ENCODE peak calls at places on chromosomes 3 and 15, in eight cellular contexts. B, J, H, Y, M, N, U and T are unnamed samples.

GRCh38 chr3:125461896-125462295 is 58.1 kb downstream of the SNX4 start:
- DNase-seq in U (no peak), H (no peak), Y (no peak), J (no peak), B (no peak), N (no peak), M (no peak), T (peak)

GRCh38 chr3:119350114-119350513 is 55.9 kb downstream of the ARHGAP31 start:
- DNase-seq in B (peak), J (no peak), N (no peak), U (no peak), H (peak), Y (no peak), M (no peak), T (no peak)

GRCh38 chr15:92097473-92098178 is 244.1 kb downstream of the SLCO3A1 start:
- DNase-seq in J (peak), M (peak), Y (peak), U (peak), H (peak), N (peak), B (peak), T (peak)

GRCh38 chr3:7953449-7954015 is 548.1 kb upstream of the LMCD1 start:
- DNase-seq in U (no peak), B (no peak), M (no peak), J (no peak), H (no peak), N (no peak), Y (no peak), T (peak)

GRCh38 chr3:66393486-66394260 is 107.1 kb downstream of the LRIG1 start:
- DNase-seq in J (no peak), Y (peak), H (peak), B (no peak), N (peak), U (no peak), M (no peak), T (no peak)

GRCh38 chr15:68207176-68207935 is 2.2 kb upstream of the CALML4 start:
- DNase-seq in N (no peak), H (no peak), J (no peak), M (no peak), B (no peak), U (no peak), Y (no peak), T (no peak)

GRCh38 chr3:159711560-159712333 is 276.9 kb upstream of the IL12A start:
- DNase-seq in U (peak), B (no peak), H (peak), M (peak), N (peak), J (peak), Y (no peak), T (peak)

GRCh38 chr3:133452603-133453313 is 52.9 kb downstream of the BFSP2 start:
- DNase-seq in M (no peak), B (no peak), U (peak), J (no peak), N (no peak), H (no peak), Y (no peak), T (no peak)

GRCh38 chr3:13874891-13875290 is 5.0 kb downstream of the WNT7A start:
- DNase-seq in M (no peak), Y (no peak), H (no peak), U (no peak), J (no peak), N (no peak), B (no peak), T (no peak)

GRCh38 chr15:20280933-20281463 is 260.6 kb downstream of the GOLGA6L6 start:
- DNase-seq in N (no peak), U (no peak), J (no peak), M (no peak), H (no peak), Y (no peak), B (no peak), T (no peak)

GRCh38 chr3:30356901-30357753 is 249.3 kb upstream of the TGFBR2 start:
- DNase-seq in J (peak), Y (no peak), N (peak), H (no peak), U (peak), B (no peak), M (no peak), T (peak)

GRCh38 chr15:83372434-83372873 is 74.7 kb upstream of the SH3GL3 start:
- DNase-seq in H (no peak), B (no peak), J (no peak), N (no peak), M (no peak), Y (no peak), U (peak), T (peak)

GRCh38 chr3:43785551-43785950 is 94.8 kb downstream of the ABHD5 start:
- DNase-seq in Y (no peak), M (no peak), N (peak), H (peak), B (no peak), J (no peak), U (no peak), T (no peak)

GRCh38 chr15:85403745-85404144 is 23.3 kb downstream of the AKAP13 start:
- DNase-seq in H (peak), J (no peak), U (no peak), B (no peak), M (no peak), Y (no peak), N (peak), T (peak)

GRCh38 chr15:62975515-62975914 is 67.0 kb upstream of the TPM1 start:
- DNase-seq in N (no peak), J (no peak), H (no peak), U (no peak), Y (no peak), M (no peak), B (no peak), T (no peak)

GRCh38 chr3:9727743-9728142 is 3.8 kb upstream of the BRPF1 start:
- DNase-seq in N (peak), U (peak), J (no peak), B (no peak), H (peak), M (no peak), Y (no peak), T (peak)

GRCh38 chr3:128863560-128863959 is 15.9 kb upstream of the ACAD9 start:
- DNase-seq in H (no peak), B (no peak), Y (no peak), M (no peak), J (no peak), U (no peak), N (no peak), T (no peak)

GRCh38 chr3:158802399-158803023 is 657 bp downstream of the MFSD1 start:
- DNase-seq in N (peak), B (no peak), Y (peak), U (no peak), M (no peak), H (no peak), J (no peak), T (no peak)

GRCh38 chr15:72315706-72316370 is 4.1 kb downstream of the CELF6 start:
- DNase-seq in H (peak), Y (no peak), J (no peak), M (no peak), B (no peak), U (no peak), N (peak), T (no peak)

GRCh38 chr3:106589306-106589942 is 720.6 kb upstream of the CBLB start:
- DNase-seq in B (no peak), M (no peak), J (peak), U (no peak), Y (no peak), H (peak), N (peak), T (peak)

GRCh38 chr15:34855397-34855796 is 60.0 kb upstream of the ACTC1 start:
- DNase-seq in Y (no peak), M (peak), N (peak), J (peak), B (no peak), U (peak), H (peak), T (peak)

GRCh38 chr3:190534386-190534785 is 20.5 kb downstream of the IL1RAP start:
- DNase-seq in N (peak), M (no peak), U (no peak), J (no peak), B (no peak), H (no peak), Y (no peak), T (peak)

GRCh38 chr3:142226474-142226873 is 1.1 kb upstream of the GK5 start:
- DNase-seq in H (peak), M (no peak), B (no peak), J (peak), U (no peak), N (peak), Y (no peak), T (no peak)
- TF ChIP-seq CTCF in H (peak), M (no peak), B (peak), J (no peak), U (peak), N (peak), Y (no peak), T (no peak)

DNA sequence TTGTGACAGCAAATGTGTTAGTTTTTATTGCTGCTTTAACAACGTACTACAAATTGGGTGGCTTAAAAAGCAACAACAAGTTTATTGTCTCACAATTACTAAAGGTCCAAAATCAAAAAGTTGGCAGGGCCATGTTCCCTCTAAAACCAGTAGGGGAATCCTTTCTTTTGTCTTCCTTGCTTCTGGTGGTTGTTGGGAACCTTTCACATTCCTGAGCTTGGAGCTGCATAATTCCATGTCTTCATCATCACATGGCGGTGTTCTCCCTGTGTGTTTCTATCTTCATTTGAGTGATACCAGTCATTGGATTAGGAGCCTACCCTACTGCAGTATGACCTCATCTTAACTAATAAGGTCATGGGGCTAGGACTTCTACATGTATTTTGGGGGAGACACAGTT is 7.4 kb downstream of the SPRED1 start:
- DNase-seq in B (no peak), N (peak), M (no peak), Y (no peak), H (peak), J (no peak), U (no peak), T (no peak)
- TF ChIP-seq CTCF in B (no peak), N (no peak), M (peak), Y (no peak), H (peak), J (no peak), U (no peak), T (no peak)

GRCh38 chr15:75348563-75349350 is 1.9 kb downstream of the NEIL1 start:
- DNase-seq in U (no peak), M (no peak), J (no peak), Y (no peak), B (no peak), H (no peak), N (no peak), T (no peak)

GRCh38 chr15:75348034-75348562 is 1.3 kb downstream of the NEIL1 start:
- DNase-seq in M (no peak), Y (peak), U (no peak), H (peak), N (no peak), B (no peak), J (no peak), T (no peak)

GRCh38 chr15:75350601-75351331 is 3.9 kb downstream of the NEIL1 start:
- DNase-seq in J (no peak), H (no peak), B (no peak), U (no peak), M (no peak), Y (no peak), N (peak), T (no peak)

GRCh38 chr15:75352186-75352585 is 5.3 kb downstream of the NEIL1 start:
- DNase-seq in B (no peak), H (no peak), N (no peak), M (no peak), U (no peak), J (no peak), Y (no peak), T (no peak)

DNA sequence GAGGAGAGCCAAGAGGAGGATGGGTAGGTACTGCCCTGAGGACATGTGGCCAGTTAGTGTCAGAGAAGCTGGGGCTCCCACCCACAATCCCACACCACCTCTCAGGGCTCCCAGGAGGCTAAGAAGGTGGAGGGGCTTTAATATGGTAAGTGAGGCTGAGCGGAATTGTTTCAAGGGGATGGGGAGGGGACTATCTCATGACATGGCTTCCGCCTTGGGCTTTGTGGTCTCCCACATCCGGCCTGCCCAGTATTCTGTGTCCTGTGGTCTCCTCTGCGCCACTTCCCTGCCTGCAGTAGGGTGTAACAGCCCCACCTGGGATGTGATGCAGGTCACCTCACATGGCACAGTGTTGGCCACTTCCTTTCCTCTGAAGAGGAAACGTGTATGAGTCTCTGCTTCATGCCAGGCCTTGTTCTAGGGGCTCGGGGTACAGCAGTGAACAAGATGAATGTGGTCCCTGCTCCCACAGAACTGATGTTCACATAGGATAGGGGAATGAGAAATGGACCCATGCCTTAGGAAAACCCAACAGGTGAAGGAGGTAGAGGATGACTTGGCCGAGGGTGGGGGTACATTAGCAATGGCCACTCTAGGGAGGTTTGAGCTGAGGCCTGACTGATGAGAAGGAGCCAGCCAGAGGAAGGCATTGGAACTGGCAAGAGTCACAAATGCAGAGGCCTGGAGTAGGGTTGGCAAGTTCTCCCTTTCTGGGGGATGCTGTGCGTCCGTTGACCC is 3.2 kb downstream of the NEIL1 start:
- DNase-seq in U (no peak), M (no peak), Y (peak), H (no peak), J (no peak), B (no peak), N (no peak), T (no peak)
- TF ChIP-seq CTCF in U (no peak), M (no peak), Y (no peak), H (no peak), J (no peak), B (no peak), N (no peak), T (no peak)

GRCh38 chr15:70355275-70355795 is 257.6 kb upstream of the TLE3 start:
- DNase-seq in B (no peak), M (no peak), Y (no peak), U (no peak), J (no peak), N (no peak), H (no peak), T (no peak)
- TF ChIP-seq CTCF in B (peak), M (no peak), Y (no peak), U (peak), J (no peak), N (peak), H (peak), T (no peak)

GRCh38 chr3:157515398-157515797 is 12.2 kb upstream of the VEPH1 start:
- DNase-seq in Y (no peak), H (peak), J (no peak), M (no peak), B (no peak), U (no peak), N (peak), T (no peak)
- TF ChIP-seq CTCF in Y (no peak), H (no peak), J (no peak), M (no peak), B (no peak), U (no peak), N (no peak), T (no peak)

GRCh38 chr3:18401298-18401961 is 23.7 kb downstream of the SATB1 start:
- DNase-seq in J (no peak), H (no peak), N (no peak), Y (no peak), U (no peak), B (no peak), M (no peak), T (no peak)

GRCh38 chr3:18405141-18405540 is 20.0 kb downstream of the SATB1 start:
- DNase-seq in B (no peak), H (peak), N (peak), U (no peak), J (no peak), Y (no peak), M (no peak), T (no peak)

GRCh38 chr3:18396428-18396827 is 28.7 kb downstream of the SATB1 start:
- DNase-seq in M (no peak), U (no peak), H (no peak), N (no peak), B (no peak), J (no peak), Y (no peak), T (no peak)

GRCh38 chr3:18402140-18402834 is 22.9 kb downstream of the SATB1 start:
- DNase-seq in N (no peak), B (no peak), U (no peak), M (no peak), J (no peak), Y (no peak), H (no peak), T (no peak)
- TF ChIP-seq CTCF in N (no peak), B (no peak), U (no peak), M (no peak), J (no peak), Y (no peak), H (no peak), T (no peak)